ENCODE peak calls at places on chromosomes 7 and 10, in five cellular contexts. One of them, this sample, is unnamed.

GRCh38 chr10:6348091-6348862 is 145.5 kb downstream of the PFKFB3 start:
- DNase-seq in GM20000: peak
- DNase-seq in naive thymus-derived CD8-positive, alpha-beta T cell: peak
- DNase-seq in T47D: no peak
- DNase-seq in M059J: peak
- DNase-seq in this sample: peak

GRCh38 chr10:50653142-50653541 is 29.4 kb upstream of the SGMS1 start:
- DNase-seq in GM20000: peak
- DNase-seq in naive thymus-derived CD8-positive, alpha-beta T cell: no peak
- DNase-seq in T47D: peak
- DNase-seq in M059J: peak
- DNase-seq in this sample: no peak

GRCh38 chr7:93142127-93142526 is 6.1 kb downstream of the SAMD9L start:
- DNase-seq in GM20000: no peak
- DNase-seq in naive thymus-derived CD8-positive, alpha-beta T cell: no peak
- DNase-seq in T47D: no peak
- DNase-seq in M059J: no peak
- DNase-seq in this sample: no peak

GRCh38 chr10:123571978-123572377 is 94.2 kb upstream of the GPR26 start:
- DNase-seq in GM20000: no peak
- DNase-seq in naive thymus-derived CD8-positive, alpha-beta T cell: no peak
- DNase-seq in T47D: no peak
- DNase-seq in M059J: no peak
- DNase-seq in this sample: no peak

GRCh38 chr7:28738384-28738783 is 219.7 kb downstream of the TRIL start:
- DNase-seq in GM20000: no peak
- DNase-seq in naive thymus-derived CD8-positive, alpha-beta T cell: no peak
- DNase-seq in T47D: no peak
- DNase-seq in M059J: no peak
- DNase-seq in this sample: no peak

GRCh38 chr7:42991024-42991423 is 58.8 kb downstream of the MRPL32 start:
- DNase-seq in GM20000: no peak
- DNase-seq in naive thymus-derived CD8-positive, alpha-beta T cell: no peak
- DNase-seq in T47D: no peak
- DNase-seq in M059J: no peak
- DNase-seq in this sample: no peak

GRCh38 chr10:47296941-47297340 is 3.1 kb upstream of the GDF10 start:
- DNase-seq in GM20000: no peak
- DNase-seq in naive thymus-derived CD8-positive, alpha-beta T cell: no peak
- DNase-seq in T47D: no peak
- DNase-seq in M059J: no peak
- DNase-seq in this sample: no peak

GRCh38 chr7:100873599-100874299 is 1.2 kb upstream of the SRRT start:
- DNase-seq in GM20000: no peak
- DNase-seq in naive thymus-derived CD8-positive, alpha-beta T cell: no peak
- DNase-seq in T47D: no peak
- DNase-seq in M059J: no peak
- DNase-seq in this sample: no peak

GRCh38 chr10:112421731-112422130 is 25.0 kb downstream of the ZDHHC6 start:
- DNase-seq in GM20000: no peak
- DNase-seq in naive thymus-derived CD8-positive, alpha-beta T cell: no peak
- DNase-seq in T47D: no peak
- DNase-seq in M059J: no peak
- DNase-seq in this sample: no peak

GRCh38 chr7:38858281-38858884 is 50.6 kb downstream of the VPS41 start:
- DNase-seq in GM20000: no peak
- DNase-seq in naive thymus-derived CD8-positive, alpha-beta T cell: no peak
- DNase-seq in T47D: no peak
- DNase-seq in M059J: peak
- DNase-seq in this sample: no peak

GRCh38 chr10:71397340-71398212 is 856 bp downstream of the CDH23 start:
- DNase-seq in GM20000: no peak
- DNase-seq in naive thymus-derived CD8-positive, alpha-beta T cell: no peak
- DNase-seq in T47D: no peak
- DNase-seq in M059J: no peak
- DNase-seq in this sample: no peak

GRCh38 chr10:110717830-110718595 is 73.9 kb downstream of the RBM20 start:
- DNase-seq in GM20000: no peak
- DNase-seq in naive thymus-derived CD8-positive, alpha-beta T cell: no peak
- DNase-seq in T47D: no peak
- DNase-seq in M059J: no peak
- DNase-seq in this sample: no peak